ENCODE peak calls at places on chromosomes 7 and 10, in ten cellular contexts. S, Q, V, B, K, Z, E, R, L and N are unnamed samples.

GRCh38 chr10:72295330-72295910 is 21.7 kb downstream of the DDIT4 start:
- DNase-seq in S (no peak), Q (no peak), V (no peak), B (no peak), K (no peak), Z (no peak), E (no peak), R (no peak), L (no peak), N (no peak)

GRCh38 chr7:68754414-68754813 is 843.9 kb upstream of the AUTS2 start:
- DNase-seq in S (no peak), Q (no peak), V (no peak), B (no peak), K (no peak), Z (no peak), E (no peak), R (no peak), L (no peak), N (no peak)

GRCh38 chr10:63208981-63209380 is 75.9 kb downstream of the NRBF2 start:
- DNase-seq in S (no peak), Q (no peak), V (peak), B (no peak), K (no peak), Z (no peak), E (no peak), R (no peak), L (peak), N (no peak)

GRCh38 chr7:159192761-159193453 is 48.2 kb upstream of the VIPR2 start:
- DNase-seq in S (no peak), Q (no peak), V (no peak), B (no peak), K (no peak), Z (no peak), E (no peak), R (no peak), L (no peak), N (no peak)

GRCh38 chr10:45373783-45374450 is at the start of gene ALOX5:
- DNase-seq in S (peak), Q (peak), V (peak), B (peak), K (peak), Z (peak), E (peak), R (peak), L (no peak), N (peak)

GRCh38 chr7:126022452-126022851 is 1092.8 kb upstream of the POT1 start:
- DNase-seq in S (no peak), Q (no peak), V (no peak), B (no peak), K (no peak), Z (no peak), E (no peak), R (no peak), L (no peak), N (no peak)

GRCh38 chr7:101558742-101559325 is 70.3 kb downstream of the MYL10 start:
- DNase-seq in S (peak), Q (no peak), V (no peak), B (no peak), K (no peak), Z (peak), E (no peak), R (no peak), L (no peak), N (no peak)

GRCh38 chr7:130897515-130898419 is 163.8 kb upstream of the KLF14 start:
- DNase-seq in S (no peak), Q (no peak), V (no peak), B (no peak), K (no peak), Z (peak), E (no peak), R (no peak), L (no peak), N (no peak)

GRCh38 chr10:127978481-127978880 is 71.6 kb downstream of the PTPRE start:
- DNase-seq in S (no peak), Q (no peak), V (no peak), B (no peak), K (no peak), Z (peak), E (no peak), R (no peak), L (no peak), N (no peak)

GRCh38 chr10:116096501-116096900 is 176.5 kb downstream of the GFRA1 start:
- DNase-seq in S (no peak), Q (no peak), V (no peak), B (no peak), K (no peak), Z (no peak), E (no peak), R (no peak), L (no peak), N (no peak)

GRCh38 chr10:29998142-29998808 is 61.1 kb downstream of the JCAD start:
- DNase-seq in S (peak), Q (peak), V (peak), B (peak), K (peak), Z (peak), E (peak), R (peak), L (peak), N (peak)

GRCh38 chr10:34727595-34728033 is 87.5 kb downstream of the PARD3 start:
- DNase-seq in S (no peak), Q (no peak), V (peak), B (no peak), K (no peak), Z (no peak), E (no peak), R (peak), L (no peak), N (no peak)

GRCh38 chr7:37201003-37201875 is 247.4 kb downstream of the ELMO1 start:
- DNase-seq in S (peak), Q (peak), V (peak), B (peak), K (peak), Z (peak), E (peak), R (peak), L (peak), N (peak)

GRCh38 chr10:4947039-4947634 is 16.1 kb upstream of the AKR1C1 start:
- DNase-seq in S (no peak), Q (no peak), V (no peak), B (no peak), K (no peak), Z (no peak), E (no peak), R (no peak), L (peak), N (no peak)

GRCh38 chr10:13102002-13102794 is 2.2 kb downstream of the OPTN start:
- DNase-seq in S (peak), Q (no peak), V (no peak), B (no peak), K (peak), Z (peak), E (no peak), R (no peak), L (peak), N (no peak)

GRCh38 chr10:131747791-131748190 is 153.0 kb upstream of the PPP2R2D start:
- DNase-seq in S (peak), Q (no peak), V (no peak), B (no peak), K (no peak), Z (no peak), E (no peak), R (no peak), L (no peak), N (no peak)

GRCh38 chr7:30996883-30997282 is 33.1 kb downstream of the GHRHR start:
- DNase-seq in S (no peak), Q (no peak), V (peak), B (no peak), K (no peak), Z (no peak), E (no peak), R (no peak), L (no peak), N (no peak)

GRCh38 chr7:598899-599298 is 79.3 kb upstream of the PDGFA start:
- DNase-seq in S (no peak), Q (no peak), V (no peak), B (no peak), K (no peak), Z (no peak), E (no peak), R (no peak), L (no peak), N (no peak)

GRCh38 chr7:602341-603141 is 82.9 kb upstream of the PDGFA start:
- DNase-seq in S (peak), Q (no peak), V (no peak), B (no peak), K (no peak), Z (no peak), E (peak), R (no peak), L (no peak), N (no peak)

GRCh38 chr7:601573-602340 is 82.1 kb upstream of the PDGFA start:
- DNase-seq in S (peak), Q (peak), V (no peak), B (peak), K (peak), Z (no peak), E (peak), R (no peak), L (no peak), N (no peak)

GRCh38 chr7:600149-600814 is 80.6 kb upstream of the PDGFA start:
- DNase-seq in S (peak), Q (no peak), V (no peak), B (no peak), K (no peak), Z (no peak), E (no peak), R (no peak), L (no peak), N (no peak)

GRCh38 chr7:600935-601334 is 81.3 kb upstream of the PDGFA start:
- DNase-seq in S (peak), Q (no peak), V (no peak), B (no peak), K (no peak), Z (no peak), E (no peak), R (no peak), L (no peak), N (no peak)
- H3K27ac ChIP-seq in S (peak), Q (no peak), V (no peak), B (no peak), K (no peak), Z (no peak), E (peak), R (no peak), L (no peak), N (peak)

DNA sequence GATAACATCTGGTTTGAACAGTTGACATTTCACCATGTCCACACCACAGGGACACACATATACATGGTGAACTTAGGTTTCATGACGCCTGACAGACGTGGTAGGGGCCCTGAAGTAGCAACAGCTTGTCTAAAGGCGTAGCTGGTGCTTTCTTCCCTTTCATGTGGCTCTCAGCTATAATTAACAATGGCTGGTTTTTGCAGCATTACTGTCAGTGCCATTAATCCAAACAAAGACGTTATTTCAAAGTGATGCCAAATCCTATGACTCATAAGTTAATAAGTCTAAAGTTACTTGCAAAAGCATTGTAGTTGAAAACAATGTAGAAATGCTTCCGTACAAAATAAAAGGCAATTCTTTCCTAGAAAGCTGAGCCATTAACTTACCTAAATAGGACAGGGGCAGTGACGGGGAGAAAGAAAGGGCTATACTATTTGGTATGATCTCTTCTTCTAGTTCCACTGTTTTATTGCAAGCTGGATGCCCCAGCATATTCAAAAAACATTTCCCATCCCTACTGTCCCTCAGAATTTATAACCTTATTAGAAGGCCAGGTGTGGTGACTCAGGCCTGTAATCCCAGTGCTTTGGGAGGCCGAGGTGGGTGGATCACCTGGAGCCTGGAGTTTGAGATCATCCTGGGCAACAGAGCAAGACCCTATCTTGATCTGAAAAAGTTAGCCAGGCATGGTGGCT is 105.4 kb downstream of the ODAD2 start:
- DNase-seq in S (no peak), Q (no peak), V (no peak), B (no peak), K (no peak), Z (no peak), E (no peak), R (peak), L (peak), N (no peak)
- H3K27ac ChIP-seq in S (no peak), Q (no peak), V (no peak), B (no peak), K (no peak), Z (no peak), E (no peak), R (peak), L (no peak), N (no peak)

DNA sequence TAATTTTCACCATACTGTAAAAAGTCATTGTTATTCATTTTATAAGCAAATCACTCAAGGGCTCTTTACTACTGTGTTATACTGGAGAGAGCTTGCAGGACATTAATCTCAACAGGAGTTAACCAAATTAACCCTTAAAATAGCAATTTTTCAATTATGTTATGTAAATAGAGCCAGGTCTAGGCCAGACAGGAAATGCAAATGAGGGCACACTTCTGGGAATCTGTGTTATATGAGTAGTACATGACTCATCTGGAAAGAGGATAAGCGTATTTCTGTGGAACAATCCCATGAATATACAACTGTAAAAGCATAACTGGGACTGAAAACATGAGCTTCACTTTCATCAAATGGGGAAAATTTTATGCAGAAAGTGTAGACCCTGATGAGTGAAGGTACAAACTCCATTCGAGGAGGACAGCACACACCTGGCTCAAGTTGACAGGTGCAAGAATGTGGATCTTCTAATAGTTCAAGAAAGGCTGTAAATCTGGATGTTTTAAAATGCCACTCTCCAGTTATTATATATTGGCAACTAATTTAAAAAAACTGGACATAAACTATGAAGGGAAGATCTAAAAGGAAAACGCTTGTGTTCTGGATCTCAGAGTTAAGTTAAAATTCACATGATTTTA is 75.3 kb downstream of the ANK3 start:
- DNase-seq in S (no peak), Q (no peak), V (no peak), B (no peak), K (no peak), Z (no peak), E (no peak), R (peak), L (peak), N (no peak)
- H3K27ac ChIP-seq in S (no peak), Q (no peak), V (no peak), B (no peak), K (no peak), Z (no peak), E (no peak), R (no peak), L (peak), N (no peak)

GRCh38 chr7:45902820-45903219 is 14.5 kb downstream of the IGFBP1 start:
- DNase-seq in S (no peak), Q (no peak), V (no peak), B (no peak), K (no peak), Z (no peak), E (no peak), R (no peak), L (no peak), N (no peak)
- H3K27ac ChIP-seq in S (no peak), Q (no peak), V (no peak), B (no peak), K (no peak), Z (no peak), E (no peak), R (no peak), L (no peak), N (no peak)

DNA sequence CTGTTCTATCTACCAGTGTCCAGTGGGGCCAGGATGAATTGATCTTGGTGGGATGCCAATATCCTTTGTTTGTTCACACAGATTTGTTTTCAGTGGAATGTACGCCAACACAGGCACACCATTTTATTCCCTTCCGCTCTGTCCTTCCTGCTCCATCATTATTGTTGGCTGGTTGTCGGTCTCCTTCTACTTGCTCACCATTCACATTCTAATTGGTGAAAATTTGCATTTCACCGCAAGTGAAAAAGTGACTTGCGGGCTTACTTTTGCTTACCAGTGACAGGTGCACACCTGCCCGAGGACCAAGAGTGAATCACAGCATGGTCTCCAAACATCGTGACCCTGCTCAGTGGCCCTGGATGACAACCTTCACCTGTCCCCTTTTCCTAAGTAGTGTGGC is 148.2 kb downstream of the NOC3L start:
- DNase-seq in S (no peak), Q (no peak), V (no peak), B (no peak), K (no peak), Z (no peak), E (no peak), R (no peak), L (no peak), N (no peak)
- H3K27ac ChIP-seq in S (peak), Q (no peak), V (no peak), B (peak), K (no peak), Z (no peak), E (no peak), R (no peak), L (no peak), N (no peak)

GRCh38 chr7:2525161-2525930 is 5.8 kb downstream of the LFNG start:
- DNase-seq in S (no peak), Q (no peak), V (no peak), B (no peak), K (no peak), Z (no peak), E (peak), R (no peak), L (no peak), N (no peak)
- H3K27ac ChIP-seq in S (no peak), Q (no peak), V (no peak), B (peak), K (peak), Z (no peak), E (peak), R (peak), L (no peak), N (no peak)

GRCh38 chr10:79203833-79204232 is 135.1 kb downstream of the ZMIZ1 start:
- DNase-seq in S (no peak), Q (no peak), V (no peak), B (no peak), K (no peak), Z (no peak), E (no peak), R (no peak), L (no peak), N (no peak)
- H3K27ac ChIP-seq in S (no peak), Q (no peak), V (no peak), B (peak), K (no peak), Z (no peak), E (no peak), R (no peak), L (no peak), N (no peak)